ENCODE peak calls at places on chromosomes 7 and 10, in seven cellular contexts. M, N, X, T, V, Z and U are unnamed samples.

GRCh38 chr7:121872831-121873764 is at the start of gene PTPRZ1:
- DNase-seq in M (peak), N (peak), X (peak), T (no peak), V (peak), Z (peak), U (peak)

GRCh38 chr7:1596181-1597043 is 26.6 kb upstream of the PSMG3 start:
- DNase-seq in M (no peak), N (no peak), X (no peak), T (no peak), V (no peak), Z (no peak), U (no peak)

GRCh38 chr10:29160110-29160669 is 128.7 kb upstream of the LYZL1 start:
- DNase-seq in M (no peak), N (no peak), X (no peak), T (peak), V (no peak), Z (no peak), U (no peak)

GRCh38 chr7:50217961-50218360 is 86.6 kb upstream of the IKZF1 start:
- DNase-seq in M (no peak), N (no peak), X (no peak), T (no peak), V (no peak), Z (no peak), U (no peak)

GRCh38 chr10:48623607-48624132 is 18.8 kb upstream of the ARHGAP22 start:
- DNase-seq in M (no peak), N (no peak), X (no peak), T (no peak), V (no peak), Z (no peak), U (no peak)

GRCh38 chr7:74575083-74575803 is 82.3 kb upstream of the GTF2I start:
- DNase-seq in M (no peak), N (no peak), X (no peak), T (peak), V (no peak), Z (no peak), U (no peak)

GRCh38 chr10:124374535-124375352 is 44.0 kb downstream of the OAT start:
- DNase-seq in M (no peak), N (no peak), X (no peak), T (no peak), V (no peak), Z (no peak), U (no peak)

GRCh38 chr10:130141460-130141859 is 5.3 kb downstream of the GLRX3 start:
- DNase-seq in M (no peak), N (no peak), X (no peak), T (peak), V (no peak), Z (no peak), U (no peak)

GRCh38 chr10:78913219-78914059 is 155.3 kb upstream of the ZMIZ1 start:
- DNase-seq in M (no peak), N (no peak), X (no peak), T (no peak), V (peak), Z (no peak), U (peak)

GRCh38 chr10:45000764-45001381 is at the start of gene ZNF22:
- DNase-seq in M (peak), N (peak), X (peak), T (peak), V (peak), Z (peak), U (peak)

GRCh38 chr7:108592633-108593277 is 23.1 kb downstream of the DNAJB9 start:
- DNase-seq in M (no peak), N (no peak), X (no peak), T (no peak), V (peak), Z (no peak), U (peak)

GRCh38 chr7:132906193-132906829 is 175.6 kb downstream of the CHCHD3 start:
- DNase-seq in M (no peak), N (no peak), X (no peak), T (no peak), V (no peak), Z (no peak), U (peak)

GRCh38 chr10:112716924-112717348 is 233.1 kb upstream of the TCF7L2 start:
- DNase-seq in M (no peak), N (no peak), X (no peak), T (peak), V (no peak), Z (no peak), U (no peak)

GRCh38 chr7:129843982-129844840 is 108.5 kb downstream of the UBE2H start:
- DNase-seq in M (no peak), N (no peak), X (peak), T (no peak), V (no peak), Z (no peak), U (no peak)

GRCh38 chr7:111098011-111098925 is 7.3 kb downstream of the LRRN3 start:
- DNase-seq in M (peak), N (peak), X (peak), T (peak), V (peak), Z (no peak), U (peak)

GRCh38 chr7:138570715-138571114 is 110.7 kb downstream of the TRIM24 start:
- DNase-seq in M (no peak), N (no peak), X (no peak), T (no peak), V (no peak), Z (no peak), U (no peak)

GRCh38 chr7:43679210-43680068 is 49.9 kb downstream of the COA1 start:
- DNase-seq in M (no peak), N (no peak), X (no peak), T (no peak), V (no peak), Z (no peak), U (no peak)

GRCh38 chr10:17007836-17008235 is 121.8 kb downstream of the CUBN start:
- DNase-seq in M (no peak), N (no peak), X (no peak), T (no peak), V (no peak), Z (no peak), U (no peak)

GRCh38 chr7:1251796-1252542 is 19.3 kb downstream of the UNCX start:
- DNase-seq in M (no peak), N (no peak), X (no peak), T (no peak), V (no peak), Z (no peak), U (no peak)

GRCh38 chr10:6511347-6511746 is 68.7 kb downstream of the PRKCQ start:
- DNase-seq in M (no peak), N (no peak), X (no peak), T (no peak), V (no peak), Z (no peak), U (no peak)

GRCh38 chr7:46854958-46855473 is 726.9 kb downstream of the TNS3 start:
- DNase-seq in M (no peak), N (no peak), X (no peak), T (peak), V (no peak), Z (no peak), U (no peak)

GRCh38 chr7:327305-327931 is 37.4 kb downstream of the FOXL3 start:
- DNase-seq in M (no peak), N (no peak), X (no peak), T (no peak), V (no peak), Z (peak), U (no peak)

GRCh38 chr7:76296743-76297740 is 5.4 kb upstream of the HSPB1 start:
- DNase-seq in M (no peak), N (no peak), X (no peak), T (peak), V (no peak), Z (no peak), U (no peak)